ENCODE peak calls at places on chromosomes 3 and 15, in ten cellular contexts. W, M, F, B, Y, S, I, L, T and K are unnamed samples.

GRCh38 chr3:165507576-165507975 is 311.4 kb upstream of the SLITRK3 start:
- DNase-seq in W (no peak), L (no peak), B (no peak), I (no peak), Y (no peak), M (no peak), S (no peak), F (no peak), T (no peak), K (no peak)

GRCh38 chr3:129933471-129933870 is 40.0 kb upstream of the TMCC1 start:
- DNase-seq in L (no peak), M (no peak), Y (no peak), S (no peak), B (no peak), W (no peak), I (no peak), T (no peak), F (no peak), K (no peak)

GRCh38 chr3:101383156-101383575 is 62.8 kb upstream of the IMPG2 start:
- DNase-seq in Y (no peak), T (no peak), L (no peak), M (no peak), B (no peak), I (no peak), S (no peak), W (no peak), F (no peak), K (no peak)

GRCh38 chr15:68415501-68416157 is 16.3 kb downstream of the ITGA11 start:
- DNase-seq in T (no peak), S (no peak), F (no peak), I (no peak), M (peak), B (peak), Y (no peak), L (no peak), W (no peak), K (no peak)

GRCh38 chr15:38692789-38693062 is 128.1 kb upstream of the RASGRP1 start:
- DNase-seq in T (no peak), B (no peak), S (no peak), F (no peak), Y (no peak), L (no peak), I (no peak), M (no peak), W (no peak), K (no peak)

GRCh38 chr15:64443747-64444621 is 16.4 kb upstream of the ZNF609 start:
- DNase-seq in Y (peak), S (no peak), M (no peak), I (peak), W (peak), B (no peak), T (peak), F (peak), L (no peak), K (peak)

GRCh38 chr3:100002599-100003350 is 111.5 kb downstream of the FILIP1L start:
- DNase-seq in S (no peak), T (peak), Y (peak), M (no peak), L (peak), F (peak), I (peak), B (no peak), W (no peak), K (no peak)

GRCh38 chr15:73927003-73927475 is 777 bp downstream of the LOXL1 start:
- DNase-seq in Y (no peak), L (peak), I (no peak), B (peak), S (peak), T (peak), F (no peak), M (no peak), W (no peak), K (no peak)

GRCh38 chr3:179037361-179037760 is 34.2 kb downstream of the ZMAT3 start:
- DNase-seq in L (peak), B (peak), Y (peak), F (peak), S (no peak), M (no peak), T (no peak), I (peak), W (no peak), K (no peak)

GRCh38 chr3:172138792-172139507 is 99.6 kb downstream of the FNDC3B start:
- DNase-seq in F (peak), W (peak), B (no peak), M (no peak), I (no peak), L (peak), T (no peak), S (no peak), Y (no peak), K (no peak)

GRCh38 chr3:55482496-55483195 is 4.5 kb downstream of the WNT5A start:
- DNase-seq in M (no peak), F (no peak), I (no peak), T (no peak), L (no peak), B (no peak), Y (no peak), W (no peak), S (no peak), K (no peak)

GRCh38 chr3:172882563-172882962 is 132.0 kb downstream of the ECT2 start:
- DNase-seq in B (no peak), L (no peak), Y (no peak), W (no peak), F (no peak), T (no peak), S (no peak), I (no peak), M (no peak), K (no peak)

GRCh38 chr3:11459147-11459837 is 184.4 kb downstream of the VGLL4 start:
- DNase-seq in S (no peak), T (no peak), B (no peak), Y (no peak), M (no peak), I (no peak), F (peak), L (no peak), W (no peak), K (no peak)

GRCh38 chr15:79609501-79609900 is 177.4 kb downstream of the MINAR1 start:
- DNase-seq in F (no peak), L (no peak), Y (no peak), I (no peak), T (no peak), W (no peak), S (no peak), B (no peak), M (no peak), K (no peak)

GRCh38 chr15:60554494-60554893 is 75.6 kb upstream of the ICE2 start:
- DNase-seq in B (no peak), T (no peak), F (no peak), Y (no peak), I (no peak), S (no peak), L (no peak), W (no peak), M (no peak), K (no peak)

GRCh38 chr15:58743161-58743502 is 6.4 kb downstream of the ADAM10 start:
- DNase-seq in S (no peak), B (no peak), T (no peak), W (no peak), F (no peak), Y (no peak), L (no peak), M (no peak), I (no peak), K (no peak)

GRCh38 chr3:111735271-111735758 is 123.8 kb upstream of the PHLDB2 start:
- DNase-seq in Y (peak), M (no peak), W (no peak), T (peak), F (peak), S (no peak), L (no peak), B (no peak), I (peak), K (no peak)

GRCh38 chr3:59809016-59809415 is 759.2 kb upstream of the CFAP20DC start:
- DNase-seq in T (no peak), F (peak), S (no peak), L (no peak), W (no peak), I (peak), M (no peak), B (no peak), Y (no peak), K (no peak)

GRCh38 chr15:70111203-70112017 is 13.7 kb upstream of the TLE3 start:
- DNase-seq in I (no peak), B (peak), S (peak), Y (no peak), L (peak), F (no peak), T (peak), M (no peak), W (peak), K (no peak)

GRCh38 chr3:57194641-57195040 is 5.1 kb downstream of the HESX1 start:
- DNase-seq in S (no peak), Y (no peak), B (no peak), W (no peak), F (no peak), I (no peak), T (no peak), L (no peak), M (no peak), K (no peak)

GRCh38 chr15:80630981-80631380 is 64.1 kb upstream of the ABHD17C start:
- DNase-seq in M (no peak), B (no peak), S (no peak), W (no peak), T (no peak), L (no peak), I (no peak), Y (no peak), F (no peak), K (no peak)

GRCh38 chr15:100160953-100161352 is 180.8 kb downstream of the ADAMTS17 start:
- DNase-seq in I (no peak), Y (no peak), F (no peak), B (no peak), T (no peak), M (no peak), L (no peak), S (no peak), W (no peak), K (no peak)

GRCh38 chr3:177427540-177427939 is 230.3 kb upstream of the TBL1XR1 start:
- DNase-seq in S (no peak), F (peak), M (no peak), L (no peak), W (peak), I (no peak), Y (no peak), T (no peak), B (no peak), K (no peak)

GRCh38 chr15:97446138-97446537 is 514.4 kb upstream of the ARRDC4 start:
- DNase-seq in L (no peak), I (no peak), S (no peak), B (no peak), F (no peak), M (no peak), T (no peak), W (no peak), Y (no peak), K (no peak)

GRCh38 chr3:128242818-128243601 is 89.7 kb downstream of the EEFSEC start:
- DNase-seq in S (no peak), I (no peak), T (no peak), W (no peak), Y (no peak), M (peak), F (no peak), L (no peak), B (no peak), K (no peak)

GRCh38 chr15:58015565-58015964 is 49.9 kb downstream of the ALDH1A2 start:
- DNase-seq in F (peak), M (no peak), L (no peak), S (no peak), Y (no peak), W (no peak), I (peak), T (no peak), B (no peak), K (no peak)

GRCh38 chr15:101020451-101020850 is 101.3 kb downstream of the LRRK1 start:
- DNase-seq in L (peak), Y (no peak), B (no peak), W (no peak), T (no peak), I (no peak), F (no peak), S (no peak), M (peak), K (no peak)

GRCh38 chr3:114827495-114827894 is 319.6 kb downstream of the ZBTB20 start:
- DNase-seq in M (no peak), Y (no peak), I (no peak), T (peak), W (peak), S (no peak), L (no peak), B (no peak), F (peak), K (peak)

GRCh38 chr3:170867143-170867542 is 2.9 kb downstream of the RPL22L1 start:
- DNase-seq in M (no peak), B (no peak), S (no peak), F (no peak), W (peak), I (no peak), T (no peak), L (no peak), Y (no peak), K (no peak)

GRCh38 chr15:31511707-31512310 is 185.2 kb downstream of the KLF13 start:
- DNase-seq in L (no peak), Y (no peak), B (no peak), M (no peak), I (no peak), W (peak), T (no peak), F (no peak), S (no peak), K (peak)

GRCh38 chr15:27696530-27696929 is 402.6 kb downstream of the OCA2 start:
- DNase-seq in M (no peak), F (no peak), S (no peak), L (no peak), W (no peak), B (no peak), I (no peak), T (no peak), Y (no peak), K (no peak)

GRCh38 chr3:71172951-71173350 is 410.6 kb downstream of the FOXP1 start:
- DNase-seq in M (no peak), F (no peak), Y (no peak), L (no peak), T (no peak), I (no peak), W (no peak), B (no peak), S (no peak), K (no peak)

GRCh38 chr3:71171246-71171645 is 412.3 kb downstream of the FOXP1 start:
- DNase-seq in W (no peak), I (no peak), L (no peak), Y (no peak), M (no peak), B (no peak), T (no peak), S (no peak), F (no peak), K (no peak)

GRCh38 chr3:71172176-71172575 is 411.4 kb downstream of the FOXP1 start:
- DNase-seq in M (no peak), T (no peak), B (no peak), W (no peak), S (no peak), I (no peak), F (no peak), L (no peak), Y (no peak), K (no peak)

GRCh38 chr3:71175722-71176365 is 407.7 kb downstream of the FOXP1 start:
- DNase-seq in M (no peak), S (no peak), Y (no peak), W (no peak), F (no peak), I (no peak), L (no peak), B (no peak), T (no peak), K (no peak)

GRCh38 chr3:71173421-71173975 is 410.0 kb downstream of the FOXP1 start:
- DNase-seq in F (no peak), T (no peak), Y (no peak), W (no peak), S (no peak), I (no peak), L (no peak), B (no peak), M (no peak), K (no peak)
- TF ChIP-seq CTCF in F (no peak), T (no peak), Y (no peak), W (no peak), S (no peak), I (no peak), L (no peak), B (no peak), M (no peak), K (no peak)

GRCh38 chr3:46407976-46408375 is 917 bp downstream of the CCRL2 start:
- DNase-seq in L (no peak), Y (no peak), T (no peak), W (no peak), I (no peak), B (peak), S (no peak), F (no peak), M (no peak), K (no peak)

GRCh38 chr3:46408853-46409252 is 1.8 kb downstream of the CCRL2 start:
- DNase-seq in B (no peak), M (no peak), F (no peak), W (no peak), T (no peak), L (no peak), I (no peak), Y (no peak), S (no peak), K (no peak)

GRCh38 chr3:46411271-46411670 is 4.2 kb downstream of the CCRL2 start:
- DNase-seq in Y (no peak), S (no peak), T (no peak), M (no peak), B (no peak), I (no peak), F (no peak), L (no peak), W (no peak), K (no peak)

GRCh38 chr3:46410669-46411068 is 3.6 kb downstream of the CCRL2 start:
- DNase-seq in F (no peak), I (no peak), L (no peak), T (no peak), M (no peak), Y (no peak), S (no peak), W (no peak), B (no peak), K (no peak)

DNA sequence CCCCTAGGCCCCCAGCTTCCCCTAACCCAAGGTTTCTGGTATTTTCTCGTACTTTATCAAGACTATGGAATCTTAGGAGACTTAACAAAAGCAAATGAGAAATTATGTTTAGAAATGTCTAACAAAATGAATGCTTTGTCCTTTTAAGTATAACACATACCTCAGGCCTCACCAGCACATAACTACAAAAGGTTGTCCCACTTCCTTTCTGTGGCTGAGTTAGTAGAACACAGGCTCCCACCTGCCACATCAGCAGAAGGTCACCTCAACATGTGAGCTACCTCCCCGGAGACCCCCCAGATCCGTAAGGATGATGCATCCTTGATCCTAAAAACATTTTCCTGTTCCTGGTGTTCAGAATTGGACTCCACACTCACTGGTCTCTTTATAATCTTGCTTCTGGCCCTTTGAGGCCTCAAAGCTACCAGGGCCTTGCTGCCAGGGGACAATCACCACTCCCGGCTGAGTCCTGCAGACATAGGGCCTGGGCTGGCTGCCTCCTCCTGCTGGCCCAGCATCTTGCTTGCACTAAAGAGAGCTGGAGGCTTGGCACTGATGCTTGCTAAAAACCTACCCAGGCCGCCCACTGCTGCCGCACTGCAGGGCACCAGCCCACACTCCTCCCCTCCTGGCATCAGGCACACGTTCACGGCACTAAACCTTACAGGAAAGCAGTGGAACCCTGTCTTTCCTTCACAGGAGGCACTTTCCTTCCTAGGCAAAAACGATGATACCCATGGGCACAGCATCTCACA is 2.9 kb downstream of the CCRL2 start:
- DNase-seq in W (no peak), L (no peak), T (no peak), F (no peak), I (no peak), M (no peak), Y (no peak), S (no peak), B (no peak), K (no peak)
- H3K4me3 ChIP-seq in W (no peak), L (no peak), T (no peak), F (no peak), I (no peak), M (no peak), Y (no peak), S (no peak), B (no peak), K (no peak)

GRCh38 chr15:25850154-25851111 is 12.7 kb downstream of the ATP10A start:
- DNase-seq in L (peak), I (no peak), M (peak), S (peak), T (no peak), F (peak), W (peak), B (peak), Y (no peak), K (peak)

GRCh38 chr15:25848769-25849430 is 14.2 kb downstream of the ATP10A start:
- DNase-seq in S (no peak), Y (no peak), F (no peak), M (no peak), T (no peak), I (no peak), W (no peak), L (no peak), B (no peak), K (no peak)

GRCh38 chr15:25852027-25852426 is 11.1 kb downstream of the ATP10A start:
- DNase-seq in F (no peak), L (no peak), B (no peak), T (no peak), W (no peak), I (no peak), S (no peak), M (no peak), Y (no peak), K (no peak)

GRCh38 chr15:25849431-25849921 is 13.7 kb downstream of the ATP10A start:
- DNase-seq in W (no peak), Y (no peak), T (no peak), M (peak), F (peak), S (no peak), L (no peak), I (peak), B (no peak), K (no peak)

DNA sequence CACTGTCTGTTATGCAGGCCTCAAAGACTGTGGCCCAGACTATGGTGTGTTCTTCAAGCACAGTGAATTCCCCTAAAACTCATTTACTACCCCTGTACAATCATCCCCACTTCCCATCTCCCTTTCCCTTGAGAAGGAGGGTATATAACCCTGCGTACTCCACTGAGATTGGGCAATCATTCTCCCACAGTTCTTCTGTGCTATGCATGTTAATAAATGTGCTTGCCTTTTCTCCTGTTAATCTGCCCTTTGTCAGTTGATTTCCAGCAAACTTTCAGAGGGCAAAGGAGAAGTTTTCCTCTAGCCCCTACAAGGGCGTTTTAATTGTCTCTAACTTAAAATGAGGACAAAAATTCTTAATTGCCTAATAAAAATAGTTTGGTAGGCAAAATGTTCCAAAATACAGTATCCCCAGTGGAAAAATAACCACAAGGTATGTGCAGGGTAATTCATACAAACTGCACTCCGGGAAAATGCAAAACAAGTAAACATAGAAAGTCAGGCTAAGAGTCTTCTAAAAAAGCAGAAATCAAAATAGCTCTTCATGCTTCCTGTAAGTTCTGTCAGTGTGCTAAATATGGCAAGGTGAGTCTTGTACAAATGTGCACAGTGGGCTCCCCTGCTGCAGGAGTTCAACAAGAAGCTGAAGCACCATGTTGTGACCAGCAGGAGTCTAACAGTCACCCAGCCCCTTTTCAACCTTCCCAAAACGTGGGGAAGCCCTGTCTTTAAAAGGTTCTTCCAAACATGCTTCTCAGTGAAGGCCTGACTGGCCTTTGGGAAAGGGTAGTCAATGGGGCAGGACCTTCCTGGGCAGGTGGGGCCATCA is 10.2 kb downstream of the ATP10A start:
- DNase-seq in Y (no peak), M (no peak), I (no peak), B (no peak), F (no peak), W (peak), S (no peak), T (no peak), L (no peak), K (peak)
- TF ChIP-seq CTCF in Y (no peak), M (no peak), I (no peak), B (no peak), F (no peak), W (no peak), S (no peak), T (no peak), L (no peak), K (no peak)

DNA sequence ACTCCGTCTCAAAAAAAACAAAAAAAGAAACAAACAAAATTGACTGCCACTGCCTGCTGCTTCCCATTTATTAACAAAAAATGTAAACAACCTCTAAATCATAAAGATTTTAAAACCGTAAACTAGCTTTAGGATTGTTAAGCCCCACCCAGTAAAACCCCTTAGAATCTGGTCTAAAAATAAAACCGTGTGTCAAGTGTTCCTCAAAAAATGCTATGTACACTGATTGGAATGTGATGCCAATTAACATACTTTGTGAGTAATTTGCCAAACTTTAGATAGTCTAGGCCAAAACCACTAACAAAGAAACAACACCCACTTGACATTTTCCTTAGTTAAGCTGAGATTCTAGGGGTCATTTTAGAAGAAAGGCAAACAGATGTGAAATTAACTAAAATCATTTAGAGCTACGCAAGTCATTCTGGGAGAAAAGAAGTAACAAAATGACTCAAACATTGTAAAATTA is 5.3 kb downstream of the RAF1 start:
- DNase-seq in F (peak), I (no peak), L (no peak), S (no peak), W (no peak), B (no peak), M (no peak), T (no peak), Y (no peak), K (no peak)
- H3K4me3 ChIP-seq in F (no peak), I (no peak), L (no peak), S (no peak), W (no peak), B (peak), M (no peak), T (peak), Y (no peak), K (no peak)